ENCODE peak calls at places on chromosome 17, in ten cellular contexts. N is aorta; H is Peyer's patch; Y is uterus; Q is psoas muscle; G is PC-9; I is IMR-90; J is colonic mucosa; X is breast epithelium; K is CD8-positive, alpha-beta T cell. R is an unnamed sample.

GRCh38 chr17:36118477-36119353 is 15.1 kb downstream of the CCL4 start:
- DNase-seq in G (no peak), I (no peak), Y (no peak), H (no peak), K (no peak), X (no peak), N (no peak), Q (no peak), J (no peak), R (no peak)

GRCh38 chr17:28746611-28747045 is 2.8 kb downstream of the TRAF4 start:
- DNase-seq in X (no peak), H (peak; percentile 90), Q (peak; percentile 69), K (no peak), Y (no peak), N (peak; percentile 73), I (no peak), G (peak; percentile 95), J (peak; percentile 92), R (peak; percentile 81)

GRCh38 chr17:63659850-63660249 is 37.6 kb downstream of the MAP3K3 start:
- DNase-seq in N (no peak), K (no peak), X (no peak), H (no peak), Y (no peak), I (no peak), J (no peak), Q (no peak), G (no peak), R (no peak)

GRCh38 chr17:31722251-31723056 is 136.6 kb downstream of the COPRS start:
- DNase-seq in J (no peak), G (no peak), X (no peak), I (peak; percentile 70), H (no peak), K (no peak), Q (no peak), N (no peak), Y (no peak), R (no peak)

GRCh38 chr17:42744283-42744805 is 496 bp downstream of the EZH1 start:
- DNase-seq in Y (peak; percentile 78), K (peak; percentile 63), I (peak; percentile 41), H (peak; percentile 87), Q (peak; percentile 91), G (peak; percentile 51), N (peak; percentile 94), X (peak; percentile 68), J (peak; percentile 79), R (no peak)

GRCh38 chr17:81576621-81577277 is 24.6 kb upstream of the FAAP100 start:
- DNase-seq in H (no peak), Q (no peak), Y (no peak), X (no peak), G (peak; percentile 84), N (no peak), J (no peak), I (peak; percentile 88), K (no peak), R (no peak)

GRCh38 chr17:65362826-65363225 is 198.6 kb downstream of the AXIN2 start:
- DNase-seq in H (no peak), N (no peak), G (peak; percentile 98), I (peak; percentile 17), K (no peak), J (no peak), Q (no peak), X (no peak), Y (no peak), R (no peak)

GRCh38 chr17:77708049-77708448 is 250.5 kb upstream of the TNRC6C start:
- DNase-seq in I (no peak), K (no peak), Y (no peak), J (peak; percentile 9), Q (no peak), H (no peak), G (no peak), N (no peak), X (no peak), R (no peak)

GRCh38 chr17:77572851-77573250 is 385.7 kb upstream of the TNRC6C start:
- DNase-seq in H (peak; percentile 24), G (no peak), J (no peak), X (no peak), K (no peak), N (peak; percentile 43), Y (no peak), I (no peak), Q (no peak), R (no peak)

GRCh38 chr17:80727409-80727755 is 182.7 kb downstream of the RPTOR start:
- DNase-seq in K (no peak), N (no peak), Y (no peak), X (no peak), G (no peak), I (no peak), H (no peak), J (no peak), Q (peak; percentile 78), R (no peak)

GRCh38 chr17:21177401-21177800 is 36.6 kb downstream of the TMEM11 start:
- DNase-seq in G (no peak), Q (no peak), X (no peak), J (no peak), I (no peak), Y (peak; percentile 3), H (no peak), K (no peak), N (peak; percentile 35), R (no peak)

GRCh38 chr17:4162366-4162765 is 19.4 kb downstream of the CYB5D2 start:
- DNase-seq in Q (no peak), Y (no peak), J (no peak), K (no peak), G (no peak), X (no peak), N (no peak), I (no peak), H (no peak), R (no peak)

GRCh38 chr17:73566905-73567782 is 77.1 kb downstream of the SDK2 start:
- DNase-seq in J (no peak), Q (no peak), H (peak; percentile 54), K (peak; percentile 33), Y (no peak), N (no peak), G (no peak), X (peak; percentile 38), I (no peak), R (no peak)

GRCh38 chr17:4142107-4142900 is 526 bp downstream of the ZZEF1 start:
- DNase-seq in Q (peak; percentile 77), I (peak; percentile 17), N (peak; percentile 82), X (peak; percentile 34), G (no peak), H (peak; percentile 52), Y (peak; percentile 23), J (peak; percentile 46), K (peak; percentile 41), R (no peak)

GRCh38 chr17:1735834-1736347 is 6.8 kb upstream of the SERPINF2 start:
- DNase-seq in Y (no peak), X (no peak), J (no peak), N (no peak), Q (peak; percentile 53), I (no peak), H (no peak), G (no peak), K (no peak), R (no peak)
- H3K27ac ChIP-seq in Y (peak overlapping the region; percentile 72), X (peak overlapping the region; percentile 80), J (no peak overlapping the region), N (no peak overlapping the region), Q (peak overlapping the region; percentile 50), I (no peak overlapping the region), H (peak overlapping the region; percentile 50), G (no peak overlapping the region), K (no peak overlapping the region), R (no peak overlapping the region)

GRCh38 chr17:59342681-59343127 is 11.2 kb downstream of the YPEL2 start:
- DNase-seq in J (no peak), Q (no peak), G (no peak), N (no peak), X (no peak), H (no peak), K (no peak), I (no peak), Y (no peak), R (no peak)
- H3K27ac ChIP-seq in J (no peak overlapping the region), Q (peak overlapping the region; percentile 65), G (no peak overlapping the region), N (no peak overlapping the region), X (no peak overlapping the region), H (no peak overlapping the region), K (no peak overlapping the region), I (no peak overlapping the region), Y (no peak overlapping the region), R (peak overlapping the region; percentile 32)

GRCh38 chr17:76472258-76472645 is 4.8 kb downstream of the AANAT start:
- DNase-seq in H (no peak), X (no peak), Q (no peak), N (no peak), Y (no peak), I (no peak), K (no peak), G (no peak), J (no peak), R (no peak)
- H3K27ac ChIP-seq in H (no peak overlapping the region), X (no peak overlapping the region), Q (no peak overlapping the region), N (no peak overlapping the region), Y (no peak overlapping the region), I (no peak overlapping the region), K (no peak overlapping the region), G (no peak overlapping the region), J (no peak overlapping the region), R (no peak overlapping the region)

GRCh38 chr17:3004925-3005324 is 58.5 kb downstream of the OR1D5 start:
- DNase-seq in Q (no peak), H (no peak), Y (no peak), X (peak; percentile 30), J (no peak), G (peak; percentile 87), N (no peak), I (no peak), K (no peak), R (no peak)

GRCh38 chr17:3002538-3003301 is 60.7 kb downstream of the OR1D5 start:
- DNase-seq in I (no peak), Y (no peak), G (no peak), K (no peak), J (peak; percentile 45), Q (no peak), X (no peak), H (peak; percentile 87), N (no peak), R (no peak)

GRCh38 chr17:3003401-3004149 is 59.8 kb downstream of the OR1D5 start:
- DNase-seq in I (no peak), Q (peak; percentile 47), K (no peak), Y (peak; percentile 28), N (no peak), J (peak; percentile 41), H (peak; percentile 81), X (peak; percentile 37), G (no peak), R (peak; percentile 55)

GRCh38 chr17:3005696-3006095 is 57.7 kb downstream of the OR1D5 start:
- DNase-seq in H (no peak), K (no peak), G (no peak), Q (no peak), I (no peak), X (no peak), N (no peak), J (no peak), Y (no peak), R (no peak)

DNA sequence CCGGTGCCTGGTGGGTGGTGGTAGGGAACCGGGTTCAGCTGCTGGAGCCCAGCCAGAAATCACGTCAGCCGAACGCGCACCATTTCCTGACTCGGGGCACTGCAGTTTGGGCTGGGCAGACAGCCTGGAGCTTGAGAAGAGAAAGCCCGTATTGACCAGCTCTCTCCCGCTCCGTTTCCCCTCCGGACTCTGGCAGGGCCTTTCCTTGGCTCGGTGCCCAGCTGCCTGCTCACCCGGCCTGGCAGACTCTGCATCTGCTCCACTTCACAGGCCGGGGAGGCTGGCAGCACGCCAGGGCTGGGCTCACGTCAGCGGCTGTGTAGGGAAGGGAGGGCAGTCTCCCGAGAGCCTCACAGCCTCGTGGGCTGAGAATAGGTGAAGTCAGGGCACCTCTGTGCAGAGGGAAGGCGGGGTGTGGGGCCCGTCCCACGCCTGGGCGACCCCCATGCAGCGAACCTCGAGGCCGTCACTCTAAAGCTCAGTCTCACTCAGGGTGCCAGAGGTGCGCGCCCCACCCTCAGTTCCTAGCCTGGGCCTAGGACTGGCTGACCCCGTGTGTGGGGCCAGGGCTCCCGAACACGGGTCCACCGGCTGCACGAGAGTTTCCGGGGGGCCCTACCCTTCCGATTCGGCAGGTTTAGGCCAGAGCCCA is 59.1 kb downstream of the OR1D5 start:
- DNase-seq in H (peak; percentile 97), I (peak; percentile 96), N (peak; percentile 100), Y (peak; percentile 98), X (peak; percentile 96), K (peak; percentile 60), G (peak; percentile 89), Q (peak; percentile 99), J (peak; percentile 99), R (peak; percentile 99)
- H3K27ac ChIP-seq in H (peak overlapping the region; percentile 79), I (peak overlapping the region; percentile 54), N (peak overlapping the region; percentile 70), Y (peak overlapping the region; percentile 90), X (peak overlapping the region; percentile 94), K (peak overlapping the region; percentile 57), G (peak overlapping the region; percentile 65), Q (peak overlapping the region; percentile 57), J (peak overlapping the region; percentile 64), R (peak overlapping the region; percentile 86)